ENCODE peak calls at places on chromosome 10, in ten cellular contexts. E is GM23338, L is adrenal gland, C is upper lobe of right lung, W is lower leg skin, A is GM12865, M is A549, U is kidney epithelial cell, B is ovary, K is progenitor cell of endocrine pancreas. G is an unnamed sample.

GRCh38 chr10:89556590-89556989 is 21.2 kb upstream of the SLC16A12 start:
- DNase-seq in E (no peak), L (no peak), C (no peak), W (no peak), A (no peak), M (no peak), U (peak), B (no peak), K (no peak), G (no peak)

GRCh38 chr10:5014936-5015335 is 11.3 kb upstream of the AKR1C2 start:
- DNase-seq in E (no peak), L (no peak), C (no peak), W (no peak), A (peak), M (peak), U (no peak), B (no peak), K (no peak), G (no peak)

GRCh38 chr10:30782543-30783461 is 153.2 kb upstream of the LYZL2 start:
- DNase-seq in E (no peak), L (no peak), C (no peak), W (peak), A (peak), M (no peak), U (no peak), B (no peak), K (no peak), G (no peak)

GRCh38 chr10:110857265-110858158 is 14.2 kb upstream of the PDCD4 start:
- DNase-seq in E (no peak), L (peak), C (no peak), W (peak), A (peak), M (no peak), U (no peak), B (peak), K (no peak), G (no peak)

GRCh38 chr10:95758351-95759025 is 2.5 kb downstream of the ENTPD1 start:
- DNase-seq in E (no peak), L (no peak), C (no peak), W (no peak), A (peak), M (no peak), U (no peak), B (no peak), K (no peak), G (no peak)

GRCh38 chr10:58477122-58477521 is 35.5 kb upstream of the BICC1 start:
- DNase-seq in E (peak), L (no peak), C (no peak), W (no peak), A (no peak), M (no peak), U (no peak), B (peak), K (no peak), G (peak)

GRCh38 chr10:8633909-8634308 is 579.4 kb downstream of the GATA3 start:
- DNase-seq in E (no peak), L (no peak), C (no peak), W (no peak), A (no peak), M (no peak), U (no peak), B (no peak), K (no peak), G (no peak)

GRCh38 chr10:68796609-68797008 is 30.7 kb upstream of the STOX1 start:
- DNase-seq in E (no peak), L (peak), C (no peak), W (no peak), A (no peak), M (no peak), U (no peak), B (no peak), K (no peak), G (no peak)

GRCh38 chr10:69957516-69958231 is 95.0 kb upstream of the MACROH2A2 start:
- DNase-seq in E (no peak), L (peak), C (peak), W (peak), A (no peak), M (no peak), U (no peak), B (no peak), K (no peak), G (no peak)

GRCh38 chr10:4807803-4808507 is 18.1 kb upstream of the AKR1E2 start:
- DNase-seq in E (no peak), L (no peak), C (no peak), W (no peak), A (peak), M (peak), U (peak), B (no peak), K (no peak), G (no peak)

GRCh38 chr10:79936625-79937255 is 12.2 kb downstream of the SFTPD start:
- DNase-seq in E (no peak), L (peak), C (no peak), W (no peak), A (no peak), M (no peak), U (no peak), B (no peak), K (no peak), G (peak)

GRCh38 chr10:113041841-113042745 is 92.0 kb downstream of the TCF7L2 start:
- DNase-seq in E (no peak), L (no peak), C (no peak), W (peak), A (no peak), M (no peak), U (no peak), B (no peak), K (no peak), G (no peak)

GRCh38 chr10:99996934-99997648 is 12.7 kb downstream of the DNMBP start:
- DNase-seq in E (no peak), L (no peak), C (no peak), W (no peak), A (no peak), M (no peak), U (no peak), B (no peak), K (no peak), G (no peak)

GRCh38 chr10:72223743-72224101 is 7.6 kb upstream of the ASCC1 start:
- DNase-seq in E (no peak), L (no peak), C (no peak), W (no peak), A (peak), M (no peak), U (no peak), B (no peak), K (no peak), G (no peak)

GRCh38 chr10:98967601-98968000 is 268.1 kb downstream of the HPSE2 start:
- DNase-seq in E (no peak), L (no peak), C (no peak), W (no peak), A (no peak), M (no peak), U (no peak), B (no peak), K (no peak), G (no peak)

GRCh38 chr10:133511408-133511807 is 15.8 kb upstream of the CYP2E1 start:
- DNase-seq in E (no peak), L (no peak), C (no peak), W (no peak), A (no peak), M (no peak), U (no peak), B (no peak), K (no peak), G (no peak)

GRCh38 chr10:19828278-19829049 is 12.2 kb downstream of the PLXDC2 start:
- DNase-seq in E (peak), L (peak), C (no peak), W (no peak), A (no peak), M (no peak), U (no peak), B (no peak), K (no peak), G (no peak)

GRCh38 chr10:98790817-98791216 is 344.1 kb upstream of the HPS1 start:
- DNase-seq in E (peak), L (no peak), C (no peak), W (no peak), A (peak), M (peak), U (no peak), B (no peak), K (no peak), G (no peak)

GRCh38 chr10:110010076-110011069 is 2.6 kb downstream of the ADD3 start:
- DNase-seq in E (no peak), L (no peak), C (no peak), W (no peak), A (peak), M (no peak), U (no peak), B (no peak), K (no peak), G (no peak)

GRCh38 chr10:23362879-23363787 is 18.5 kb upstream of the C10orf67 start:
- DNase-seq in E (peak), L (no peak), C (no peak), W (peak), A (peak), M (no peak), U (no peak), B (no peak), K (no peak), G (no peak)

GRCh38 chr10:15103513-15103912 is 6.4 kb downstream of the RPP38 start:
- DNase-seq in E (no peak), L (peak), C (no peak), W (peak), A (no peak), M (no peak), U (no peak), B (no peak), K (no peak), G (peak)

GRCh38 chr10:86504510-86504909 is 17.1 kb downstream of the WAPL start:
- DNase-seq in E (no peak), L (no peak), C (no peak), W (no peak), A (no peak), M (no peak), U (no peak), B (no peak), K (no peak), G (no peak)

GRCh38 chr10:42989481-42989921 is 87.4 kb upstream of the RET start:
- DNase-seq in E (no peak), L (no peak), C (peak), W (peak), A (no peak), M (no peak), U (no peak), B (peak), K (no peak), G (no peak)

GRCh38 chr10:29276251-29276850 is 12.5 kb upstream of the LYZL1 start:
- DNase-seq in E (no peak), L (no peak), C (no peak), W (no peak), A (no peak), M (no peak), U (no peak), B (no peak), K (no peak), G (no peak)

GRCh38 chr10:100878291-100878910 is 34.4 kb upstream of the SLF2 start:
- DNase-seq in E (peak), L (peak), C (no peak), W (no peak), A (peak), M (peak), U (no peak), B (peak), K (peak), G (peak)

GRCh38 chr10:50739618-50740350 is at the start of gene ASAH2B:
- DNase-seq in E (peak), L (peak), C (peak), W (peak), A (peak), M (peak), U (peak), B (peak), K (peak), G (peak)

GRCh38 chr10:5284311-5285057 is 80.3 kb upstream of the UCN3 start:
- DNase-seq in E (peak), L (no peak), C (no peak), W (no peak), A (peak), M (peak), U (peak), B (no peak), K (no peak), G (no peak)

GRCh38 chr10:83603708-83604107 is 535.6 kb upstream of the GHITM start:
- DNase-seq in E (no peak), L (no peak), C (no peak), W (no peak), A (peak), M (no peak), U (peak), B (no peak), K (no peak), G (no peak)

GRCh38 chr10:73900068-73900467 is 10.9 kb upstream of the PLAU start:
- DNase-seq in E (no peak), L (no peak), C (no peak), W (no peak), A (no peak), M (no peak), U (no peak), B (no peak), K (no peak), G (no peak)

GRCh38 chr10:5806745-5807144 is 6.5 kb downstream of the GDI2 start:
- DNase-seq in E (no peak), L (no peak), C (no peak), W (no peak), A (peak), M (no peak), U (no peak), B (no peak), K (no peak), G (no peak)

GRCh38 chr10:15791816-15792524 is 68.3 kb downstream of the MINDY3 start:
- DNase-seq in E (no peak), L (peak), C (no peak), W (no peak), A (no peak), M (no peak), U (no peak), B (peak), K (no peak), G (peak)

GRCh38 chr10:111473361-111473760 is 396.5 kb downstream of the ADRA2A start:
- DNase-seq in E (no peak), L (no peak), C (no peak), W (no peak), A (no peak), M (no peak), U (no peak), B (no peak), K (no peak), G (no peak)

GRCh38 chr10:77135555-77135954 is 502.1 kb downstream of the KCNMA1 start:
- DNase-seq in E (no peak), L (no peak), C (no peak), W (no peak), A (no peak), M (no peak), U (no peak), B (no peak), K (no peak), G (no peak)

GRCh38 chr10:123024540-123024939 is 15.7 kb downstream of the ACADSB start:
- DNase-seq in E (no peak), L (no peak), C (no peak), W (no peak), A (no peak), M (no peak), U (no peak), B (no peak), K (no peak), G (no peak)

GRCh38 chr10:123018531-123018930 is 9.7 kb downstream of the ACADSB start:
- DNase-seq in E (no peak), L (no peak), C (no peak), W (no peak), A (no peak), M (no peak), U (no peak), B (no peak), K (no peak), G (no peak)

GRCh38 chr10:123019941-123020703 is 11.3 kb downstream of the ACADSB start:
- DNase-seq in E (peak), L (no peak), C (no peak), W (no peak), A (no peak), M (no peak), U (no peak), B (no peak), K (no peak), G (no peak)

GRCh38 chr10:123019264-123019663 is 10.5 kb downstream of the ACADSB start:
- DNase-seq in E (no peak), L (no peak), C (no peak), W (no peak), A (no peak), M (no peak), U (no peak), B (no peak), K (no peak), G (no peak)

DNA sequence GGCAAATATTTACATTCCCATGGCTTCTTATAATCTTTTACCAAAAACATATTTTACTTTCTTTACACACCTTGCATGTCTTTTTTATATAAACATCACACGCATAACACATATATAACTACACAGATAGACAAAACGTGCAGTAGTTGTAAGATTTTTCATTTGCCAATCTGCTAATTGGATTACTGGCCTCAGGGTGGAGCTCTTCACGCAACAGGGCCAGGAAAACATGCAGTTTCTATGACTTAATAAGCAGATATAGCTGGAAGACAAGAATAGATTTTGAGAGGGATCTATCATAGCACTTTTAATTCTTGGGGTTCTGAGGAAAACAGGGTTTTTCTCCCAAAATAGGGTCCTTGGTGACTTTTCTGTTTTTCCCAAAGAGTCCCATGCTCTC is 12.7 kb downstream of the ACADSB start:
- DNase-seq in E (no peak), L (no peak), C (no peak), W (no peak), A (peak), M (no peak), U (no peak), B (no peak), K (no peak), G (no peak)
- TF ChIP-seq CTCF in E (peak), L (no peak), C (peak), W (no peak), A (peak), M (peak), U (peak), B (no peak), K (peak), G (no peak)

GRCh38 chr10:33293081-33293480 is 41.4 kb downstream of the NRP1 start:
- DNase-seq in E (no peak), L (no peak), C (no peak), W (no peak), A (no peak), M (no peak), U (no peak), B (no peak), K (no peak), G (no peak)

GRCh38 chr10:33291053-33291592 is 43.3 kb downstream of the NRP1 start:
- DNase-seq in E (no peak), L (no peak), C (no peak), W (no peak), A (no peak), M (peak), U (peak), B (no peak), K (no peak), G (no peak)

GRCh38 chr10:33289776-33290175 is 44.7 kb downstream of the NRP1 start:
- DNase-seq in E (no peak), L (no peak), C (no peak), W (no peak), A (no peak), M (no peak), U (no peak), B (no peak), K (no peak), G (no peak)

GRCh38 chr10:33288127-33288526 is 46.3 kb downstream of the NRP1 start:
- DNase-seq in E (no peak), L (no peak), C (no peak), W (no peak), A (no peak), M (no peak), U (no peak), B (no peak), K (no peak), G (no peak)

DNA sequence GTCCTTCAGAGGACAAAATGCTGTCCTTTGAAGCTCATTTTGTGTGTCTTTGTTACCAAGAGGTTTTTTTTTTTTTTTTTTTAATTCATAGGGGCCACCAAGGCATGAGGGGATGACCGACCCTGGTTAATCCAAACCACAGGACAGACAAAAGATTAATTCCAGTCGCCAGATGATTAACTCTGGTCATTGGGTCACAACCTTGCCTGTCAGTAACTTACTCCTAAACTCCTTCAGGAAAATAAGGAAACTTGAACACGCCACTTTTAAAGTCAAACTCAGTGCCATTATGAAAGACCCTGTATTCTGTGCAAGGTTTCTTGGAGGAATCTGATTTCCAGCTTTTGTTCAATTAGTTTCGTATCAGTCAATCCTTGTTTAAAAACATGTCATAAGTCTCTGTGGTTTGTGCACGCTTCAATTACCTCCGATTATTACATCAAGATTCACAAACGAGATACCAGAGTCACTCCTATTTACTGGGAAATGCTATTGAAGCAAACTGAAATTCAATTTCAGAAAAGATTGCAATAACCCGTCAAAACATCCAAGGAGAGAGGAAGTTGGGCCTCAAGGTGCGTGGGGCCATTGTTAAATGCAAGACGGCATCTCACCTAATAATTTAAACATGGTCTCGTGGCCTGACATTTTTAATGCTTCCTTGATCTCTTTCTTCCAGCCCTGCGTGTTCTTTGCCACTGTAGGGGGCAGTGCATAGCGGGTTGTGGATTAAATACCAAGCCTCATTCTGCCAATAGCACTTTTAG is 44.0 kb downstream of the NRP1 start:
- DNase-seq in E (peak), L (no peak), C (no peak), W (no peak), A (no peak), M (peak), U (no peak), B (no peak), K (no peak), G (no peak)
- TF ChIP-seq CTCF in E (peak), L (no peak), C (no peak), W (no peak), A (no peak), M (peak), U (peak), B (no peak), K (peak), G (no peak)

GRCh38 chr10:129968020-129968861 is 4.2 kb upstream of the EBF3 start:
- DNase-seq in E (no peak), L (no peak), C (no peak), W (no peak), A (no peak), M (no peak), U (no peak), B (no peak), K (no peak), G (no peak)

GRCh38 chr10:129967579-129968019 is 3.5 kb upstream of the EBF3 start:
- DNase-seq in E (peak), L (no peak), C (no peak), W (no peak), A (no peak), M (no peak), U (no peak), B (no peak), K (no peak), G (no peak)

GRCh38 chr10:129969528-129970264 is 5.6 kb upstream of the EBF3 start:
- DNase-seq in E (no peak), L (no peak), C (no peak), W (no peak), A (no peak), M (no peak), U (no peak), B (no peak), K (no peak), G (no peak)

GRCh38 chr10:129970404-129971364 is 6.6 kb upstream of the EBF3 start:
- DNase-seq in E (no peak), L (no peak), C (no peak), W (no peak), A (no peak), M (no peak), U (no peak), B (no peak), K (no peak), G (no peak)

DNA sequence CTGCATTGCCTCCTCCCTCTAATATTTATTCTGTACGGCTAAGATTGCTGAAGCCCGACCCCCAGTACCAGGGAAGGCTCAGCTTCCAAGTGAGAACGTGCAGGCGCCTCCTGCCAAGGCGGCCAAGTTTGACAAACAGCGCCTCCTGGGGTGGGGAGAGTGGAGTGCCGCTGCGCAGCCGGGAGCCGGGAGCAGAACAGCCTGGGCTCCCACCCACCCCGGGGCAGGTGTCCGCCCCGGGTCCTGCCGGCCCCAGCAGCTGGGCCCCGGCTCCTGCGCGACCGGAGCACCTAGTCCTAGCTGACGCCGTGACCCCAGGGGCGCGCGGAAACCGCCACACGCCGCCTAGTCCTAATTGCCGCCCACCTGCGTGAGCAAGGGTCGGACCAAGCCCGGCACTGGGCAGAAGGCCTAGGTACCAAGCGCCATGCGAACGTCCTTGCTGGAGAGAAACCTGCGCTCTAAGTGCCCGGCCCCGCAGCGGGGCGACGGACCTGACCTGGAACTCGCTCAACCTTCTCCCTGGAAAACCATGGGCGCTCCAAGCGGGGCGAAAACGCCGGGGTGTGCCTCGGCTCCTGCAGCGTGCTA is 5.0 kb upstream of the EBF3 start:
- DNase-seq in E (peak), L (no peak), C (no peak), W (no peak), A (peak), M (peak), U (no peak), B (peak), K (peak), G (peak)
- TF ChIP-seq CTCF in E (peak), L (no peak), C (peak), W (no peak), A (peak), M (peak), U (peak), B (no peak), K (peak), G (no peak)

GRCh38 chr10:125982256-125982948 is 86.0 kb downstream of the FANK1 start:
- DNase-seq in E (peak), L (peak), C (no peak), W (no peak), A (peak), M (peak), U (peak), B (no peak), K (no peak), G (peak)
- TF ChIP-seq CTCF in E (peak), L (peak), C (peak), W (no peak), A (peak), M (peak), U (peak), B (peak), K (peak), G (peak)

G was measured in testis.